ENCODE peak calls at places on chromosome 15, in ten cellular contexts. G, Q, M, J, R, W, Z, P, A and F are unnamed samples.

GRCh38 chr15:79094611-79095021 is 4.0 kb upstream of the RASGRF1 start:
- DNase-seq in P (no peak), Q (no peak), W (no peak), A (no peak), R (no peak), M (no peak), J (no peak), Z (no peak), G (no peak), F (no peak)

GRCh38 chr15:34435658-34436057 is 1.9 kb downstream of the GOLGA8A start:
- DNase-seq in G (no peak), J (no peak), P (no peak), M (no peak), A (no peak), Z (no peak), Q (no peak), R (no peak), W (peak; percentile 62), F (no peak)

GRCh38 chr15:62591842-62592838 is 427.1 kb upstream of the C2CD4B start:
- DNase-seq in G (no peak), J (no peak), R (no peak), Q (no peak), P (no peak), A (no peak), M (no peak), Z (no peak), W (no peak), F (no peak)

GRCh38 chr15:61091229-61091628 is 137.9 kb downstream of the RORA start:
- DNase-seq in Z (no peak), M (no peak), R (no peak), P (no peak), J (no peak), A (no peak), Q (no peak), W (no peak), G (no peak), F (no peak)

GRCh38 chr15:38069506-38069905 is 135.1 kb downstream of the TMCO5A start:
- DNase-seq in Z (peak; percentile 75), M (no peak), P (peak; percentile 17), W (no peak), G (no peak), Q (no peak), A (no peak), R (peak; percentile 40), J (no peak), F (peak; percentile 76)

GRCh38 chr15:88071141-88071540 is 185.4 kb downstream of the NTRK3 start:
- DNase-seq in P (no peak), A (no peak), G (no peak), Z (no peak), R (no peak), Q (no peak), M (no peak), J (no peak), W (no peak), F (no peak)

GRCh38 chr15:35874260-35874905 is 328.4 kb upstream of the DPH6 start:
- DNase-seq in Z (no peak), Q (no peak), G (no peak), A (peak; percentile 6), W (no peak), R (no peak), M (no peak), J (no peak), P (no peak), F (no peak)

GRCh38 chr15:66128116-66128715 is 125.3 kb downstream of the MEGF11 start:
- DNase-seq in Q (no peak), J (no peak), W (no peak), M (no peak), R (no peak), P (no peak), Z (no peak), A (no peak), G (no peak), F (no peak)

GRCh38 chr15:94576889-94577533 is 345.6 kb downstream of the MCTP2 start:
- DNase-seq in A (peak; percentile 26), G (peak; percentile 51), Q (no peak), J (no peak), Z (no peak), R (no peak), M (no peak), W (no peak), P (no peak), F (no peak)

GRCh38 chr15:68313501-68314390 is 36.2 kb downstream of the FEM1B start:
- DNase-seq in A (no peak), Z (no peak), P (peak; percentile 23), J (peak; percentile 36), R (no peak), M (peak; percentile 4), G (no peak), Q (no peak), W (peak; percentile 55), F (no peak)

GRCh38 chr15:88179562-88179961 is 77.0 kb downstream of the NTRK3 start:
- DNase-seq in J (no peak), A (no peak), M (no peak), W (no peak), G (peak; percentile 92), R (no peak), Z (no peak), P (no peak), Q (no peak), F (no peak)

GRCh38 chr15:73683624-73684536 is at the start of gene CD276:
- DNase-seq in J (peak; percentile 92), G (peak; percentile 60), P (peak; percentile 75), R (peak; percentile 41), Q (no peak), W (peak; percentile 82), A (peak; percentile 45), M (peak; percentile 67), Z (peak; percentile 82), F (peak; percentile 90)

GRCh38 chr15:26318689-26319088 is 454.2 kb downstream of the GABRB3 start:
- DNase-seq in W (no peak), Z (no peak), P (no peak), G (no peak), R (no peak), J (no peak), M (no peak), Q (no peak), A (no peak), F (no peak)

GRCh38 chr15:26325495-26325894 is 447.4 kb downstream of the GABRB3 start:
- DNase-seq in G (no peak), J (no peak), Z (no peak), P (no peak), W (no peak), Q (no peak), R (no peak), M (no peak), A (no peak), F (no peak)

DNA sequence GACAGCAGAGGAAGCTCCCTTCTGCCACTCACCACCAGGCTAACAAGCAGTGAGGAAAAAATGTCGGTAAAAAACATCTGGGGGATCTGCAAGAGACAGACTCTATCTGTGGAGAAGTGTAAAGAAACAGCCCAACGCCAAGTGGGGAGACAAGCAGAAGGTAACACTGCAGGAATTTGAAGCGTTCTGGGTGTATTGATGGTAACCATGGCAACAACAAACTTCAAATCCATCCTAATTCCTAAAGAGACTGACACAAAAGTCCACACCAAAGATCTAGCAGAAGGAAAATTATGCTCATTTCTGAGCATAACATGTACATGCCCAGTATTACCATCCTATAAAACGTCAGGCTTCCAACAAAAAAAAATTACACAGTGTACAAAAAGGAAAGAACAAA is 449.3 kb downstream of the GABRB3 start:
- DNase-seq in M (no peak), Z (no peak), R (no peak), P (no peak), Q (no peak), W (no peak), J (no peak), A (no peak), G (no peak), F (no peak)
- H3K4me1 ChIP-seq in M (no peaks in the 10 kb centered on the region), Z (no peaks in the 10 kb centered on the region), R (no peaks in the 10 kb centered on the region), P (no peaks in the 10 kb centered on the region), Q (no peaks in the 10 kb centered on the region), W (no peaks in the 10 kb centered on the region), J (no peaks in the 10 kb centered on the region), A (no peaks in the 10 kb centered on the region), G (no peaks in the 10 kb centered on the region), F (no peaks in the 10 kb centered on the region)

GRCh38 chr15:76480267-76480666 is 143.7 kb downstream of the ISL2 start:
- DNase-seq in W (no peak), M (no peak), P (no peak), Q (no peak), J (no peak), G (no peak), A (no peak), Z (no peak), R (no peak), F (no peak)
- H3K9me3 ChIP-seq in W (no peaks in the 10 kb centered on the region), M (no peaks in the 10 kb centered on the region), P (no peaks in the 10 kb centered on the region), Q (no peaks in the 10 kb centered on the region), J (no peaks in the 10 kb centered on the region), G (no peaks in the 10 kb centered on the region), A (no peaks in the 10 kb centered on the region), Z (no peaks in the 10 kb centered on the region), R (no peaks in the 10 kb centered on the region), F (no peaks in the 10 kb centered on the region)

GRCh38 chr15:50854594-50855490 is 53.6 kb upstream of the AP4E1 start:
- DNase-seq in W (no peak), A (no peak), Q (no peak), P (no peak), M (no peak), G (no peak), J (no peak), Z (no peak), R (no peak), F (no peak)
- H3K4me1 ChIP-seq in W (peaks cover 9% of the 10 kb centered on the region), A (no peaks in the 10 kb centered on the region), Q (no peaks in the 10 kb centered on the region), P (no peaks in the 10 kb centered on the region), M (no peaks in the 10 kb centered on the region), G (peaks cover 4% of the 10 kb centered on the region), J (peaks cover 25% of the 10 kb centered on the region), Z (no peaks in the 10 kb centered on the region), R (peaks cover 28% of the 10 kb centered on the region), F (no peaks in the 10 kb centered on the region)

GRCh38 chr15:56232058-56232457 is 11.6 kb downstream of the RFX7 start:
- DNase-seq in Z (no peak), R (no peak), W (no peak), G (no peak), Q (no peak), A (no peak), J (no peak), P (no peak), M (no peak), F (no peak)

GRCh38 chr15:56227315-56227714 is 16.4 kb downstream of the RFX7 start:
- DNase-seq in M (no peak), P (no peak), J (no peak), Q (no peak), G (no peak), W (no peak), Z (no peak), A (no peak), R (no peak), F (no peak)

GRCh38 chr15:56227780-56228179 is 15.9 kb downstream of the RFX7 start:
- DNase-seq in M (no peak), W (no peak), P (no peak), Q (no peak), Z (no peak), R (no peak), A (no peak), J (no peak), G (no peak), F (no peak)

GRCh38 chr15:56225520-56225919 is 18.2 kb downstream of the RFX7 start:
- DNase-seq in M (no peak), W (no peak), J (no peak), A (no peak), P (no peak), Q (no peak), Z (no peak), R (no peak), G (no peak), F (no peak)

DNA sequence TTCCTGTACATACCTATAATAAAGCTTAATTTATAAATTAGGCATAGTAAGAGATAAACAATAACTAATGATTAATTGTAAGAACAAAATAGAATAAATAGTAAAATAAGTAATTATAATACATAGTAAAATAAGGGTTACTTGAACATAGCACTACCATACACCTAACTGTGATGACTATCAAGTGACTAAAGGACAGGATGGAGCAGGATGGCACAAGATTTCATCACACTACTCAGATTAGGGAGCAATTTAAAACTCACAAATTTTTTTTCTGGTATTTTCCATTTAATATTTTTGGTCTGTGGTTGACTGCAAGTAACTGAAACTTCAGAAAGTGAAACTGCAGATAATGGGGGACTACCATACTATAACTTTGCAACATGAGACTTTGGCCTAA is 14.8 kb downstream of the RFX7 start:
- DNase-seq in Z (no peak), J (no peak), A (no peak), M (no peak), G (no peak), R (no peak), Q (no peak), W (no peak), P (no peak), F (no peak)
- H3K9me3 ChIP-seq in Z (peaks cover 42% of the 10 kb centered on the region), J (no peaks in the 10 kb centered on the region), A (peaks cover 3% of the 10 kb centered on the region), M (no peaks in the 10 kb centered on the region), G (no peaks in the 10 kb centered on the region), R (peaks cover 16% of the 10 kb centered on the region), Q (peaks cover 19% of the 10 kb centered on the region), W (peaks cover 74% of the 10 kb centered on the region), P (peaks cover 14% of the 10 kb centered on the region), F (peaks cover 27% of the 10 kb centered on the region)